ENCODE peak calls at places on chromosomes 13 and 19, in four cellular contexts. F is NCI-H748 treated with DMSO at 0.1 percent for 48 hours, E is GM04503, Z is ureter. T is an unnamed sample.

GRCh38 chr19:43574424-43575155 is 737 bp downstream of the XRCC1 start:
- DNase-seq in F (no peak), E (no peak), Z (no peak), T (no peak)

GRCh38 chr13:95296326-95296939 is 4.8 kb downstream of the ABCC4 start:
- DNase-seq in F (no peak), E (no peak), Z (no peak), T (no peak)

GRCh38 chr13:113441661-113442060 is 11.6 kb downstream of the ADPRHL1 start:
- DNase-seq in F (no peak), E (no peak), Z (no peak), T (no peak)

GRCh38 chr19:18021121-18021755 is 13.3 kb downstream of the ARRDC2 start:
- DNase-seq in F (no peak), E (peak; percentile 47), Z (peak; percentile 91), T (no peak)

GRCh38 chr19:55640043-55640576 is 692 bp upstream of the ZNF580 start:
- DNase-seq in F (peak; percentile 54), E (no peak), Z (peak; percentile 65), T (no peak)

GRCh38 chr13:93226623-93227279 is at the start of gene GPC6:
- DNase-seq in F (peak; percentile 66), E (peak; percentile 86), Z (no peak), T (no peak)

GRCh38 chr19:40724848-40725247 is 7.9 kb downstream of the ITPKC start:
- DNase-seq in F (no peak), E (no peak), Z (no peak), T (no peak)

GRCh38 chr19:15251749-15252397 is 19.6 kb upstream of the EPHX3 start:
- DNase-seq in F (no peak), E (peak; percentile 92), Z (peak; percentile 86), T (no peak)

GRCh38 chr19:7612282-7613274 is 16.8 kb downstream of the XAB2 start:
- DNase-seq in F (no peak), E (no peak), Z (no peak), T (no peak)

GRCh38 chr19:50568321-50569022 is at the start of gene LRRC4B:
- DNase-seq in F (peak; percentile 25), E (no peak), Z (no peak), T (no peak)

GRCh38 chr19:16825312-16826168 is 3.7 kb upstream of the SIN3B start:
- DNase-seq in F (no peak), E (no peak), Z (peak; percentile 72), T (no peak)

GRCh38 chr19:58196911-58197616 is 14.2 kb downstream of the ZNF274 start:
- DNase-seq in F (peak; percentile 36), E (peak; percentile 3), Z (no peak), T (no peak)

GRCh38 chr13:103299079-103299478 is 232.9 kb upstream of the SLC10A2 start:
- DNase-seq in F (peak; percentile 23), E (no peak), Z (no peak), T (no peak)

GRCh38 chr13:79541426-79542049 is 60.6 kb downstream of the NDFIP2 start:
- DNase-seq in F (peak; percentile 56), E (no peak), Z (no peak), T (peak; percentile 49)

GRCh38 chr19:31255174-31255862 is 93.9 kb downstream of the TSHZ3 start:
- DNase-seq in F (no peak), E (no peak), Z (no peak), T (no peak)

GRCh38 chr13:109206616-109207015 is 577.2 kb downstream of the MYO16 start:
- DNase-seq in F (no peak), E (no peak), Z (no peak), T (no peak)

GRCh38 chr19:29893606-29894284 is 48.3 kb upstream of the URI1 start:
- DNase-seq in F (no peak), E (no peak), Z (no peak), T (no peak)

GRCh38 chr19:8149261-8150094 is at the start of gene FBN3:
- DNase-seq in F (no peak), E (no peak), Z (no peak), T (no peak)

GRCh38 chr19:10568444-10568825 is 344 bp downstream of the CDKN2D start:
- DNase-seq in F (no peak), E (no peak), Z (no peak), T (no peak)

T was measured in GM12878.